ENCODE peak calls at places on chromosomes 4 and X, in five cellular contexts. V is WTC11, T is neural crest cell, A is fibroblast of lung, G is endodermal cell. I is an unnamed sample.

GRCh38 chrX:13506574-13506973 is 62.8 kb upstream of the EGFL6 start:
- DNase-seq in V (peak), T (peak), A (peak), G (peak), I (peak)

GRCh38 chr4:175891863-175892262 is 79.8 kb upstream of the GPM6A start:
- DNase-seq in V (no peak), T (no peak), A (peak), G (no peak), I (peak)

GRCh38 chr4:109302366-109303140 is at the start of gene COL25A1:
- DNase-seq in V (peak), T (peak), A (peak), G (peak), I (peak)

GRCh38 chr4:19309365-19309764 is 942.3 kb upstream of the SLIT2 start:
- DNase-seq in V (no peak), T (no peak), A (peak), G (no peak), I (no peak)

GRCh38 chr4:1874207-1874606 is 3.0 kb downstream of the NSD2 start:
- DNase-seq in V (no peak), T (no peak), A (no peak), G (no peak), I (no peak)

GRCh38 chr4:84479663-84480062 is 19.4 kb downstream of the NKX6-1 start:
- DNase-seq in V (peak), T (no peak), A (no peak), G (no peak), I (peak)

GRCh38 chr4:2913168-2913567 is 50.0 kb downstream of the NOP14 start:
- DNase-seq in V (no peak), T (no peak), A (no peak), G (no peak), I (no peak)

GRCh38 chrX:150486011-150486410 is 82.4 kb upstream of the MTM1 start:
- DNase-seq in V (peak), T (peak), A (peak), G (peak), I (peak)

GRCh38 chr4:17623451-17624001 is 9.1 kb downstream of the MED28 start:
- DNase-seq in V (no peak), T (no peak), A (peak), G (no peak), I (no peak)

GRCh38 chr4:40576651-40577480 is 52.8 kb downstream of the RBM47 start:
- DNase-seq in V (no peak), T (no peak), A (peak), G (peak), I (no peak)

GRCh38 chrX:40474205-40474626 is 106.6 kb upstream of the ATP6AP2 start:
- DNase-seq in V (peak), T (peak), A (peak), G (peak), I (peak)

GRCh38 chr4:156523991-156524390 is 447.6 kb downstream of the PDGFC start:
- DNase-seq in V (no peak), T (no peak), A (no peak), G (no peak), I (no peak)

GRCh38 chr4:150004481-150004880 is 73.8 kb upstream of the DCLK2 start:
- DNase-seq in V (no peak), T (no peak), A (peak), G (no peak), I (no peak)

GRCh38 chrX:152892999-152893605 is 4.8 kb upstream of the ZNF185 start:
- DNase-seq in V (no peak), T (no peak), A (no peak), G (peak), I (peak)

GRCh38 chrX:38959736-38960534 is 158.7 kb downstream of the MID1IP1 start:
- DNase-seq in V (peak), T (no peak), A (no peak), G (no peak), I (no peak)

I was measured in H7.